ENCODE peak calls at places on chromosomes 13 and 19, in six cellular contexts. V is neural progenitor cell, H is GM23248, I is PC-3, B is MM.1S, X is SK-N-SH. W is an unnamed sample. For H3F3A, the result is how much of the 10 kb centered on the place peaks cover.

GRCh38 chr13:38341149-38341692 is 8.4 kb upstream of the UFM1 start:
- DNase-seq in X (no peak), I (no peak), V (no peak), H (no peak), B (no peak), W (no peak)

GRCh38 chr19:45152504-45153338 is 8.1 kb downstream of the NKPD1 start:
- DNase-seq in B (no peak), X (peak), V (peak), I (no peak), H (peak), W (peak)

GRCh38 chr13:36875955-36876354 is 44.1 kb downstream of the SMAD9 start:
- DNase-seq in X (peak), B (no peak), V (no peak), I (no peak), H (no peak), W (no peak)

GRCh38 chr13:62973804-62974203 is 1558.2 kb upstream of the PCDH20 start:
- DNase-seq in I (no peak), X (no peak), H (no peak), B (no peak), V (no peak), W (no peak)

GRCh38 chr13:19152403-19152802 is 29.2 kb downstream of the TUBA3C start:
- DNase-seq in H (no peak), X (no peak), I (no peak), B (no peak), V (no peak), W (no peak)

GRCh38 chr19:34181111-34181864 is 9.0 kb downstream of the LSM14A start:
- DNase-seq in H (no peak), X (no peak), B (no peak), I (peak), V (no peak), W (no peak)

GRCh38 chr19:2813235-2814160 is 6.2 kb upstream of the ZNF554 start:
- DNase-seq in V (no peak), I (no peak), X (peak), H (no peak), B (no peak), W (no peak)

GRCh38 chr19:10292206-10292788 is 2.5 kb downstream of the ICAM5 start:
- DNase-seq in H (peak), B (peak), X (peak), V (peak), I (peak), W (peak)

GRCh38 chr19:49682274-49682673 is 5.2 kb downstream of the PRMT1 start:
- DNase-seq in H (peak), V (no peak), I (no peak), X (no peak), B (no peak), W (no peak)

GRCh38 chr13:34967851-34968562 is 25.9 kb downstream of the NBEA start:
- DNase-seq in B (no peak), H (no peak), X (no peak), V (no peak), I (peak), W (no peak)

GRCh38 chr19:31312629-31313244 is 36.5 kb downstream of the TSHZ3 start:
- DNase-seq in I (no peak), B (no peak), X (no peak), V (no peak), H (no peak), W (no peak)

GRCh38 chr13:73936001-73936400 is 198.2 kb downstream of the KLF12 start:
- DNase-seq in B (no peak), X (no peak), V (no peak), I (no peak), H (no peak), W (no peak)

GRCh38 chr13:59394526-59394925 is 769.2 kb downstream of the DIAPH3 start:
- DNase-seq in V (no peak), X (no peak), H (no peak), I (no peak), B (no peak), W (no peak)

DNA sequence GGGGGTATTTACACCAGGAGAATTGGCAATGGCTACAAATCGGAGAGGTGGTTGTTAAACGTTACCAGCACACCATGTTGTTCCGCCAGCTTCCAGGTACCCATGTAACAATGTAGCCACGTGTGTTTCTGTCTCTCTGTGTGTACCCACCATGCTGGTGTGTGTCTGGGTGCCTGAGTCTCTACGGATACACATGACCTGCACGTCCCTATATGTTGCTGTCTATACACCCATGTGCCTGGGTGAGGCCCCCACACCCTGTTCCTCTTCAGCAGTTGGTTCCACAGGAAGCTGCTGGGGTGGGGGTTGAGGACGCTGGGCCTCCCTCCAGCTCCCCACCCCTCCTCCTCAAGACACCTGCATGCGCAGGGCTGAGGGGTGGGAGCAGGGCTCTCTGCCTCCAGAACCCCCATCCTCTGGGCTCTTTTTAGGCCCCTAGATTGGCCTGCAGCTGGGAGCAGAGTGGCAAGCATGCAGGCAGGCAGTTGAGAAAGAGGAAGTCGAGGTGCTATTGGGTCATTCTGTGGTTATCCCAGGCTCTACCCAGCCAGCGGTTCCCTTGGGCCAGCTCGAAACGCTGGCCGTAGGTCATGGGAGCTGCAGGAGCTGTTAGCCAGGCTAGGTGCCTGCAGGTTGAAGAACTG is at the start of gene ARHGEF18:
- DNase-seq in I (no peak), V (no peak), X (no peak), H (no peak), B (no peak), W (no peak)
- H3F3A ChIP-seq in I (under half), V (under half), X (under half), H (under half), B (under half), W (under half)

DNA sequence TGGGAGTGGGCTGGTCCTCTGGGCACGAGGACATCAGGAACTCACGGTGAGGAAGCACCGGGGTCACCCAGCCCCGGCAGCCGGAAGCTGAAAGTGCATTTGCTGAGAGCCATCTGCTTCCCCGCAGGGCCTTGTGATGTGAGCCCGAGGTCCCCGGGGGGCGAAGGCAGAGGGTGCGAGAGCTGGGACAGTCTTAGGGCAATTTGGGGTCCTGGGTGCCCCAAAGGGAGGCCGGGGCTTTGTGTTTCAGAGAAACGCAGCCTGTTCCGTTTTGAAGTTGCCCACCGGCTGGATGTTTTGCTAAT is 4.8 kb downstream of the F2RL3 start:
- DNase-seq in H (no peak), V (no peak), B (no peak), X (no peak), I (no peak), W (no peak)
- TF ChIP-seq EZH2phosphoT487 in H (no peak), V (no peak), B (no peak), X (no peak), I (no peak), W (no peak)

GRCh38 chr13:85618514-85618913 is 180.7 kb downstream of the SLITRK6 start:
- DNase-seq in H (no peak), B (no peak), V (no peak), X (no peak), I (no peak), W (no peak)
- H3F3A ChIP-seq in H (under half), B (under half), V (under half), X (under half), I (under half), W (under half)

GRCh38 chr19:39731685-39732084 is 6.1 kb downstream of the CLC start:
- DNase-seq in I (no peak), X (no peak), V (no peak), H (no peak), B (no peak), W (no peak)
- TF ChIP-seq EZH2phosphoT487 in I (no peak), X (no peak), V (no peak), H (no peak), B (no peak), W (no peak)

GRCh38 chr13:20558982-20559381 is 8.0 kb upstream of the IFT88 start:
- DNase-seq in I (no peak), H (no peak), B (no peak), X (no peak), V (no peak), W (no peak)

GRCh38 chr13:20561731-20562130 is 5.2 kb upstream of the IFT88 start:
- DNase-seq in I (no peak), V (no peak), H (no peak), B (no peak), X (no peak), W (no peak)

GRCh38 chr13:20565120-20565736 is 1.7 kb upstream of the IFT88 start:
- DNase-seq in H (peak), I (peak), X (no peak), B (no peak), V (no peak), W (peak)

GRCh38 chr13:20559659-20560356 is 7.1 kb upstream of the IFT88 start:
- DNase-seq in X (no peak), I (no peak), V (no peak), B (no peak), H (no peak), W (no peak)
- H3F3A ChIP-seq in X (under half), I (under half), V (under half), B (under half), H (under half), W (under half)

DNA sequence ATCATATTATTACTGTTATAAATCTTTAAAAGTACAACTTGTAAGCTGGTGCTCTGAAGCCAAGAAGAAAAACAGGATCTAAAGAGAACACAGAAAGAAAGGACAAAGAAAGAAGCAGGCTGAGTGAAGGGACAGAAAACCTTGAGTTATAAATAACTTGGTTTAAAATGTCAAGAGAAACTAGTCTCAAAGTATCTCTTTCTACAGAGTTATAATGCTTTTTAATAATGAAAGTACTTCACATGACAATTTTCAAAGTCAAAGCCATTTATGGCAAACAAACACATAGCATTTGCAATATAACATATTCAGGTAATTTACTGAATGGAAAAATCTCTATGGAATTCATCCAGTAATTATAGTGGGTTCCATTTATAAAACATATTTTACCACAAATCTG is 33.4 kb downstream of the CAB39L start:
- DNase-seq in V (no peak), I (no peak), H (no peak), X (no peak), B (peak), W (no peak)
- TF ChIP-seq EZH2phosphoT487 in V (no peak), I (no peak), H (no peak), X (no peak), B (no peak), W (no peak)

GRCh38 chr19:55472463-55472862 is 4.0 kb upstream of the ZNF628 start:
- DNase-seq in I (peak), X (no peak), H (peak), B (no peak), V (no peak), W (no peak)
- H3F3A ChIP-seq in I (under half), X (under half), H (under half), B (under half), V (under half), W (under half)

W was measured in GM23338.